ENCODE peak calls at places on chromosomes 3 and 15, in ten cellular contexts. G is transverse colon; T is HepG2; S is stomach; N is IMR-90; K is OCI-LY7; H is CD8-positive, alpha-beta T cell; V is body of pancreas; Z is upper lobe of right lung; O is lung. B is an unnamed sample. For H3K4me1, the result is how much of the 10 kb centered on the place peaks cover.

GRCh38 chr3:55558316-55558715 is 71.2 kb upstream of the WNT5A start:
- DNase-seq in Z (no peak), H (no peak), N (peak), S (no peak), G (no peak), T (no peak), O (no peak), V (no peak), K (no peak), B (no peak)

GRCh38 chr3:51715231-51716058 is 8.6 kb downstream of the GRM2 start:
- DNase-seq in V (no peak), T (no peak), S (peak), K (no peak), O (no peak), G (no peak), H (no peak), N (no peak), Z (peak), B (peak)

GRCh38 chr3:52731590-52731989 is 25.7 kb downstream of the SPCS1 start:
- DNase-seq in V (no peak), G (no peak), H (no peak), Z (no peak), K (no peak), S (no peak), N (no peak), O (no peak), T (no peak), B (no peak)

GRCh38 chr3:188571531-188572115 is 417.7 kb downstream of the LPP start:
- DNase-seq in O (no peak), K (no peak), S (no peak), N (no peak), T (no peak), Z (no peak), V (no peak), G (no peak), H (no peak), B (no peak)

GRCh38 chr3:185477316-185477715 is 21.5 kb downstream of the TMEM41A start:
- DNase-seq in T (no peak), V (no peak), K (no peak), G (no peak), S (no peak), N (no peak), H (no peak), O (no peak), Z (no peak), B (no peak)

GRCh38 chr15:77032647-77033416 is 37.9 kb downstream of the PSTPIP1 start:
- DNase-seq in K (no peak), O (no peak), G (peak), S (peak), Z (peak), N (no peak), V (peak), H (peak), T (no peak), B (peak)

GRCh38 chr15:52567886-52568568 is 803 bp downstream of the ARPP19 start:
- DNase-seq in S (peak), T (peak), V (peak), O (peak), Z (peak), G (peak), N (peak), K (peak), H (peak), B (no peak)

GRCh38 chr3:194661374-194661773 is 10.6 kb downstream of the LSG1 start:
- DNase-seq in S (no peak), Z (no peak), O (no peak), T (no peak), N (no peak), G (no peak), V (no peak), K (no peak), H (no peak), B (no peak)

GRCh38 chr3:11954312-11954934 is 49.8 kb upstream of the SYN2 start:
- DNase-seq in N (no peak), G (peak), Z (no peak), H (no peak), V (no peak), T (no peak), S (peak), O (no peak), K (no peak), B (no peak)

GRCh38 chr3:82157952-82158351 is 396.5 kb upstream of the GBE1 start:
- DNase-seq in T (no peak), N (peak), O (no peak), Z (no peak), G (no peak), K (no peak), H (no peak), V (no peak), S (no peak), B (peak)

GRCh38 chr3:126349611-126350501 is 7.4 kb downstream of the KLF15 start:
- DNase-seq in G (peak), O (no peak), S (peak), Z (peak), V (peak), N (no peak), H (no peak), K (no peak), T (no peak), B (no peak)

GRCh38 chr3:175378348-175378747 is 519.2 kb downstream of the NAALADL2 start:
- DNase-seq in G (no peak), V (no peak), T (no peak), Z (no peak), O (no peak), K (no peak), N (no peak), S (no peak), H (no peak), B (no peak)

GRCh38 chr3:169489775-169490546 is 173.6 kb downstream of the MECOM start:
- DNase-seq in G (no peak), K (no peak), H (no peak), T (no peak), V (no peak), N (no peak), O (no peak), S (no peak), Z (no peak), B (no peak)

GRCh38 chr3:35739181-35739809 is 100.0 kb downstream of the ARPP21 start:
- DNase-seq in V (no peak), H (no peak), G (no peak), K (no peak), O (no peak), N (no peak), T (no peak), S (no peak), Z (no peak), B (no peak)

GRCh38 chr3:140695361-140696061 is 17.6 kb downstream of the TRIM42 start:
- DNase-seq in O (no peak), T (no peak), V (no peak), N (no peak), G (no peak), H (no peak), K (no peak), Z (no peak), S (no peak), B (no peak)

GRCh38 chr3:85567074-85567676 is 608.4 kb downstream of the CADM2 start:
- DNase-seq in H (no peak), N (peak), T (peak), V (peak), Z (no peak), G (peak), K (peak), S (peak), O (peak), B (peak)

GRCh38 chr15:35293353-35294130 is 208.4 kb upstream of the NANOGP8 start:
- DNase-seq in H (no peak), Z (no peak), G (no peak), V (no peak), T (peak), N (peak), S (no peak), O (no peak), K (no peak), B (peak)

GRCh38 chr3:157816296-157816695 is 289.9 kb downstream of the SHOX2 start:
- DNase-seq in N (no peak), H (no peak), K (no peak), V (no peak), G (no peak), O (no peak), S (no peak), Z (no peak), T (no peak), B (no peak)

GRCh38 chr3:185488465-185488864 is 10.4 kb downstream of the TMEM41A start:
- DNase-seq in V (no peak), Z (peak), N (no peak), T (no peak), G (no peak), O (no peak), S (no peak), K (no peak), H (no peak), B (no peak)

GRCh38 chr15:39300451-39301153 is 280.3 kb upstream of the THBS1 start:
- DNase-seq in H (no peak), V (no peak), O (no peak), N (peak), K (no peak), S (no peak), T (no peak), Z (no peak), G (no peak), B (no peak)

GRCh38 chr15:39747326-39747725 is 35.3 kb downstream of the FSIP1 start:
- DNase-seq in K (no peak), G (no peak), H (no peak), N (peak), S (no peak), V (no peak), Z (no peak), T (no peak), O (no peak), B (no peak)

GRCh38 chr3:153445817-153446216 is 283.8 kb downstream of the RAP2B start:
- DNase-seq in V (no peak), S (no peak), O (no peak), Z (no peak), G (no peak), H (no peak), K (no peak), N (no peak), T (no peak), B (no peak)

GRCh38 chr3:98770261-98771039 is 7.3 kb downstream of the ST3GAL6 start:
- DNase-seq in K (no peak), H (peak), S (peak), N (no peak), T (no peak), O (peak), Z (no peak), V (peak), G (peak), B (peak)

GRCh38 chr3:52394751-52395502 is 50.0 kb downstream of the SEMA3G start:
- DNase-seq in S (no peak), Z (peak), N (no peak), T (no peak), V (no peak), K (no peak), H (no peak), O (no peak), G (no peak), B (no peak)

GRCh38 chr3:53071882-53072431 is 26.1 kb upstream of the SFMBT1 start:
- DNase-seq in S (no peak), V (no peak), O (no peak), N (no peak), H (no peak), T (no peak), K (no peak), Z (no peak), G (no peak), B (no peak)

GRCh38 chr3:127747751-127748521 is 74.4 kb downstream of the MGLL start:
- DNase-seq in V (peak), O (peak), K (no peak), Z (peak), H (no peak), N (peak), T (no peak), S (peak), G (peak), B (no peak)

GRCh38 chr3:127749361-127749760 is 73.0 kb downstream of the MGLL start:
- DNase-seq in N (peak), V (no peak), O (no peak), H (no peak), T (no peak), S (no peak), G (no peak), Z (no peak), K (no peak), B (no peak)

GRCh38 chr3:127749787-127750225 is 72.5 kb downstream of the MGLL start:
- DNase-seq in H (no peak), N (no peak), S (no peak), T (no peak), V (no peak), Z (no peak), O (no peak), G (no peak), K (peak), B (no peak)

GRCh38 chr3:127750226-127751031 is 71.9 kb downstream of the MGLL start:
- DNase-seq in H (no peak), S (no peak), Z (no peak), T (no peak), K (peak), G (peak), O (no peak), N (peak), V (no peak), B (no peak)

DNA sequence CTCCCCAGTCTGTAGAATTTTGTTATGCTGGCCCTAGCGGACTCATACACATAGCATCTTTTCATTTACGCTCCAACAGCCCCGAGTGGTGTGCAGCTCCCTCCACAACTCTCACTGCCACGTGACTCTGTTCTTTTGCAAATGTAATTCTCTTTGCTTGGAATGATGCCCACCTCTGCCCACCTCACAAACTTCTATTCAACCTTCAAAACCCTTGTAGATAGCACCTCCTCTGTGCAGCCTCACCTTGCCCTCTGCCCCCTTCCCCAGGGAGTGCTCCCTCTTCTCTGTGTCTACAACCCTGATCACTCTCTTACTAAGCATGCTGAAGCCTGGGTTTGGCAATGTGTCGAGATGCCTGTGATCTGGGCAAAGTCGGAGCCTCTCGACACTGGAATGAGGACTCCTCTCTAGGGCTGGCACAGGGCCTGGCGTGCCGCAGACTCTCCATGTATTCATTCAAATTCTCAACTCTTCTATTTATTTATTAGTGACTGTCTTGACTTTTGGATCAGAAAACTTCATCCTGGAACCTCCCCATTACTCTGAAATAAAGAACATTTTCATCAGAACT is 73.5 kb downstream of the MGLL start:
- DNase-seq in Z (no peak), O (peak), K (no peak), V (no peak), N (no peak), H (no peak), G (no peak), S (no peak), T (no peak), B (no peak)
- H3K4me1 ChIP-seq in Z (under half), O (under half), K (under half), V (under half), N (under half), H (under half), G (under half), S (under half), T (under half), B (under half)

GRCh38 chr3:120743081-120743365 is 479 bp downstream of the GTF2E1 start:
- DNase-seq in Z (no peak), T (no peak), S (no peak), H (peak), N (peak), O (no peak), G (no peak), V (no peak), K (no peak), B (no peak)

GRCh38 chr3:120743556-120744195 is 1.1 kb downstream of the GTF2E1 start:
- DNase-seq in S (no peak), N (peak), Z (no peak), K (no peak), O (no peak), G (no peak), H (no peak), T (no peak), V (no peak), B (peak)

GRCh38 chr3:120741837-120742197 is 499 bp downstream of the RABL3 start:
- DNase-seq in S (peak), Z (no peak), H (no peak), V (no peak), T (peak), N (peak), K (no peak), O (no peak), G (no peak), B (peak)

GRCh38 chr3:120741320-120741719 is 996 bp downstream of the RABL3 start:
- DNase-seq in N (no peak), V (no peak), O (no peak), K (peak), H (no peak), T (no peak), S (no peak), G (no peak), Z (no peak), B (no peak)

GRCh38 chr3:120742198-120743080 is at the start of the genes GTF2E1 and RABL3:
- DNase-seq in O (peak), N (peak), G (peak), Z (peak), K (peak), V (peak), T (peak), H (peak), S (peak), B (peak)
- TF ChIP-seq CTCF in O (no peak), N (no peak), G (no peak), Z (no peak), K (no peak), V (no peak), T (no peak), H (no peak), S (no peak), B (no peak)

GRCh38 chr3:46354984-46355383 is 1.1 kb downstream of the CCR2 start:
- DNase-seq in N (no peak), G (no peak), T (no peak), H (no peak), O (no peak), K (no peak), S (no peak), V (no peak), Z (no peak), B (no peak)

GRCh38 chr3:46353090-46353489 is 821 bp upstream of the CCR2 start:
- DNase-seq in Z (no peak), H (no peak), K (no peak), G (no peak), S (no peak), V (no peak), T (no peak), N (no peak), O (no peak), B (no peak)

GRCh38 chr3:46354478-46354877 is 567 bp downstream of the CCR2 start:
- DNase-seq in H (no peak), O (no peak), K (no peak), T (no peak), N (no peak), V (no peak), Z (no peak), S (no peak), G (no peak), B (no peak)

GRCh38 chr3:46351646-46352045 is 2.3 kb upstream of the CCR2 start:
- DNase-seq in H (no peak), T (no peak), K (no peak), N (no peak), V (no peak), O (no peak), S (no peak), Z (no peak), G (no peak), B (peak)

GRCh38 chr3:46353639-46354410 is at the start of gene CCR2:
- DNase-seq in G (no peak), V (no peak), N (no peak), T (no peak), H (no peak), S (no peak), Z (no peak), K (no peak), O (no peak), B (no peak)
- H3K4me3 ChIP-seq in G (no peak), V (no peak), N (no peak), T (no peak), H (no peak), S (no peak), Z (peak), K (no peak), O (no peak), B (no peak)

GRCh38 chr3:42077785-42078184 is 13.4 kb upstream of the TRAK1 start:
- DNase-seq in N (no peak), T (no peak), H (no peak), S (no peak), G (peak), Z (no peak), O (no peak), K (no peak), V (peak), B (no peak)
- H3K4me1 ChIP-seq in N (under half), T (under half), H (under half), S (under half), G (half or more), Z (under half), O (under half), K (half or more), V (under half), B (under half)